ENCODE peak calls at places on chromosomes 11 and 22, in four cellular contexts. O, S, I and V are unnamed samples.

GRCh38 chr11:72668645-72669347 is 5.4 kb downstream of the PDE2A start:
- DNase-seq in O (no peak), S (peak; percentile 29), I (no peak), V (no peak)

GRCh38 chr22:19942071-19942885 is 660 bp upstream of the TXNRD2 start:
- DNase-seq in O (peak; percentile 66), S (no peak), I (no peak), V (peak; percentile 44)

GRCh38 chr11:688681-689080 is 6.3 kb downstream of the DEAF1 start:
- DNase-seq in O (no peak), S (no peak), I (no peak), V (no peak)

GRCh38 chr11:94418123-94418770 is 17.0 kb upstream of the GPR83 start:
- DNase-seq in O (no peak), S (no peak), I (no peak), V (no peak)

GRCh38 chr11:78406568-78407196 is 10.9 kb downstream of the GAB2 start:
- DNase-seq in O (no peak), S (peak; percentile 40), I (no peak), V (no peak)

GRCh38 chr11:64320556-64320955 is 2.6 kb downstream of the PRDX5 start:
- DNase-seq in O (no peak), S (no peak), I (no peak), V (no peak)

GRCh38 chr22:32754413-32755041 is 47.0 kb upstream of the TIMP3 start:
- DNase-seq in O (peak; percentile 45), S (peak; percentile 42), I (no peak), V (peak; percentile 44)

GRCh38 chr11:116840224-116840745 is 2.9 kb upstream of the APOA1 start:
- DNase-seq in O (no peak), S (no peak), I (no peak), V (no peak)

GRCh38 chr11:120667281-120667680 is 155.7 kb downstream of the GRIK4 start:
- DNase-seq in O (no peak), S (no peak), I (no peak), V (no peak)

GRCh38 chr22:49538006-49538405 is 289.7 kb downstream of the BRD1 start:
- DNase-seq in O (no peak), S (no peak), I (no peak), V (no peak)

GRCh38 chr11:59182457-59183151 is 10.7 kb downstream of the DTX4 start:
- DNase-seq in O (no peak), S (peak; percentile 37), I (no peak), V (no peak)

GRCh38 chr22:32839776-32840571 is 38.5 kb downstream of the TIMP3 start:
- DNase-seq in O (no peak), S (no peak), I (no peak), V (no peak)

GRCh38 chr11:108754901-108755625 is 90.2 kb downstream of the DDX10 start:
- DNase-seq in O (peak; percentile 91), S (no peak), I (no peak), V (no peak)

GRCh38 chr11:78465169-78465942 is 47.7 kb upstream of the GAB2 start:
- DNase-seq in O (no peak), S (no peak), I (peak; percentile 42), V (no peak)

GRCh38 chr22:28129319-28129962 is 210.4 kb upstream of the PITPNB start:
- DNase-seq in O (no peak), S (no peak), I (no peak), V (no peak)

GRCh38 chr11:132839226-132839625 is 693.1 kb downstream of the OPCML start:
- DNase-seq in O (no peak), S (no peak), I (no peak), V (no peak)

GRCh38 chr11:67999201-67999629 is 4.7 kb downstream of the UNC93B1 start:
- DNase-seq in O (no peak), S (no peak), I (no peak), V (no peak)

GRCh38 chr22:45418056-45418769 is 4.7 kb downstream of the RIBC2 start:
- DNase-seq in O (no peak), S (no peak), I (no peak), V (no peak)

GRCh38 chr11:75706260-75706729 is 11.3 kb upstream of the MOGAT2 start:
- DNase-seq in O (no peak), S (peak; percentile 55), I (peak; percentile 59), V (peak; percentile 80)

GRCh38 chr11:16266021-16266420 is 90.3 kb downstream of the SOX6 start:
- DNase-seq in O (no peak), S (no peak), I (no peak), V (no peak)

GRCh38 chr11:450809-451451 is 851 bp downstream of the PTDSS2 start:
- DNase-seq in O (peak; percentile 71), S (peak; percentile 64), I (peak; percentile 84), V (no peak)

GRCh38 chr22:37639771-37640590 is 512 bp downstream of the SH3BP1 start:
- DNase-seq in O (no peak), S (peak; percentile 42), I (no peak), V (no peak)

GRCh38 chr22:50691521-50691920 is 18.9 kb downstream of the SHANK3 start:
- DNase-seq in O (no peak), S (peak; percentile 28), I (peak; percentile 27), V (no peak)

GRCh38 chr22:40602231-40602630 is 34.3 kb downstream of the MRTFA start:
- DNase-seq in O (no peak), S (no peak), I (no peak), V (no peak)

GRCh38 chr11:120500414-120500936 is 11.1 kb upstream of the GRIK4 start:
- DNase-seq in O (peak; percentile 23), S (no peak), I (no peak), V (no peak)

GRCh38 chr11:102733232-102733875 is 8.6 kb upstream of the MMP8 start:
- DNase-seq in O (peak; percentile 35), S (peak; percentile 60), I (no peak), V (no peak)

GRCh38 chr11:33065445-33066178 is 26.2 kb downstream of the TCP11L1 start:
- DNase-seq in O (peak; percentile 48), S (peak; percentile 52), I (peak; percentile 72), V (peak; percentile 47)

GRCh38 chr11:33064033-33064825 is 24.9 kb downstream of the TCP11L1 start:
- DNase-seq in O (no peak), S (peak; percentile 44), I (no peak), V (no peak)

GRCh38 chr11:33063326-33063775 is 24.0 kb downstream of the TCP11L1 start:
- DNase-seq in O (no peak), S (peak; percentile 80), I (no peak), V (no peak)

GRCh38 chr11:33068611-33069340 is 29.4 kb downstream of the TCP11L1 start:
- DNase-seq in O (no peak), S (no peak), I (no peak), V (no peak)

DNA sequence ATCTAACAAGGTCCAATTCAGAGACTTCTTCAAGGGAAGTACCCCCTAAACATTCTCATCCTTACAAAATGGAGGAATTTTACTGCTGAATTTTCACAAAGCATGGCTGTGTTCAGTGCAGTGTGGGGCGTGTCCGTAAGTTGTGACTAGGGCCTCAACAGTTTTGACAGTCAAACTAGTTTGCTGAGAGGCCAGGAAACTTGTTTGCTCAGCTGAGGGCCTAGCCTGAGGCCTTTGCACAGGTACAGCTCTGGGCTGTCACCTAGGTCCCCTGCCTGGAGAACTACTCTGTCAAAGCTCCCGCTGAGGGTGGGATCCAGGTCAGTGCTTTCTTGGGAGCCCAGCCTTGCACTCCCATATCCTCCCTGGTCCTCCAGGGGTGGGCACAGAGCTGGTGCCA is 27.9 kb downstream of the TCP11L1 start:
- DNase-seq in O (no peak), S (no peak), I (no peak), V (no peak)
- H3K36me3 ChIP-seq in O (peaks cover 17% of the 10 kb centered on the region), S (peaks cover 12% of the 10 kb centered on the region), I (peaks cover 25% of the 10 kb centered on the region), V (peaks cover 83% of the 10 kb centered on the region)

GRCh38 chr11:6387811-6388599 is 2.3 kb upstream of the SMPD1 start:
- DNase-seq in O (no peak), S (no peak), I (no peak), V (no peak)
- H3K27ac ChIP-seq in O (peak overlapping the region; percentile 92), S (no peak overlapping the region), I (no peak overlapping the region), V (no peak overlapping the region)

GRCh38 chr11:20089357-20089756 is 70.9 kb downstream of the DBX1 start:
- DNase-seq in O (no peak), S (no peak), I (no peak), V (no peak)
- H3K36me3 ChIP-seq in O (no peaks in the 10 kb centered on the region), S (peaks cover 11% of the 10 kb centered on the region), I (no peaks in the 10 kb centered on the region), V (no peaks in the 10 kb centered on the region)

GRCh38 chr11:69293819-69294505 is at the start of gene MYEOV:
- DNase-seq in O (no peak), S (peak; percentile 59), I (no peak), V (no peak)
- H3K27ac ChIP-seq in O (no peak within 1 kb of the TSS), S (no peak within 1 kb of the TSS), I (no peak within 1 kb of the TSS), V (peak within 1 kb of the TSS; percentile 1)

DNA sequence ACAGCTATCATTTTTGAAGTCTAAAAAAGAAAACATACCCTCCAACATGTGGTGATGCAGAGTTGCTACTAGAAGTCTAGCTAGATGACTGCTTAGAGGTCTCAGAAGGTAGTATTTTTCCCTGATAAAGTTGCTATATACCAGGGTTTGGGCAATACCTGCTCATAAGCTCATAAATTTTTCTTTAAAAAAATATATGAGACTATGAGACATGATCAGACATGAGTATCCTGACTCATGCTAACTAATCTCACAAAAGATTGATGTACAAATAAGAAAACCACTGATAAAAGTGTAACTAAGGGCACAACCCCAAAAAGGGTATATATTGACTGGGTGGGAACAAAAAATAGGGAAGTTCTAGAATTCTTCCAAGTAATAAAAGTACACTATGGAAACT is 740.9 kb downstream of the METTL15 start:
- DNase-seq in O (no peak), S (peak; percentile 62), I (no peak), V (no peak)
- H3K36me3 ChIP-seq in O (no peaks in the 10 kb centered on the region), S (no peaks in the 10 kb centered on the region), I (no peaks in the 10 kb centered on the region), V (no peaks in the 10 kb centered on the region)